ENCODE peak calls at places on chromosomes 1 and 21, in six cellular contexts. B, I, W, T, M and E are unnamed samples.

GRCh38 chr1:155037851-155038441 is 4.3 kb downstream of the DCST1 start:
- DNase-seq in B (no peak), T (no peak), M (no peak), W (no peak), I (no peak), E (no peak)

GRCh38 chr1:23927097-23927496 is 13.9 kb upstream of the CNR2 start:
- DNase-seq in I (no peak), B (no peak), M (no peak), W (no peak), T (no peak), E (no peak)

GRCh38 chr1:183548136-183548535 is 42.1 kb downstream of the NCF2 start:
- DNase-seq in B (peak; percentile 79), W (no peak), T (no peak), M (no peak), I (no peak), E (peak; percentile 49)

GRCh38 chr1:211731456-211732275 is 56.2 kb upstream of the NEK2 start:
- DNase-seq in I (no peak), W (no peak), T (no peak), B (no peak), M (no peak), E (no peak)

GRCh38 chr1:153251562-153251961 is 7.9 kb upstream of the LORICRIN start:
- DNase-seq in M (no peak), W (no peak), T (no peak), B (no peak), I (no peak), E (no peak)

GRCh38 chr1:25425098-25426085 is 4.8 kb upstream of the RHCE start:
- DNase-seq in B (no peak), T (no peak), W (no peak), I (no peak), M (peak; percentile 33), E (no peak)

GRCh38 chr1:2192031-2192995 is 2.3 kb downstream of the FAAP20 start:
- DNase-seq in T (no peak), B (no peak), M (peak; percentile 70), W (peak; percentile 77), I (no peak), E (no peak)

GRCh38 chr1:107683198-107683657 is 281.8 kb downstream of the VAV3 start:
- DNase-seq in B (no peak), T (no peak), I (no peak), M (no peak), W (no peak), E (no peak)

GRCh38 chr1:42734201-42735035 is 5.6 kb downstream of the CLDN19 start:
- DNase-seq in W (no peak), I (no peak), T (no peak), B (no peak), M (no peak), E (no peak)

GRCh38 chr1:37647281-37647680 is 12.6 kb upstream of the RSPO1 start:
- DNase-seq in I (no peak), M (no peak), T (no peak), B (no peak), W (no peak), E (no peak)

GRCh38 chr21:44601596-44602473 is 1.4 kb downstream of the KRTAP10-7 start:
- DNase-seq in W (no peak), T (no peak), I (no peak), B (no peak), M (no peak), E (no peak)

GRCh38 chr1:39110882-39111281 is 84.7 kb downstream of the NDUFS5 start:
- DNase-seq in M (peak; percentile 68), T (no peak), B (no peak), W (peak; percentile 55), I (no peak), E (no peak)

GRCh38 chr21:24729568-24729967 is 877.7 kb downstream of the MRPL39 start:
- DNase-seq in B (no peak), W (peak; percentile 11), I (no peak), M (peak; percentile 69), T (no peak), E (no peak)

GRCh38 chr1:109661391-109661790 is 5.5 kb downstream of the GSTM4 start:
- DNase-seq in W (no peak), M (no peak), T (no peak), B (no peak), I (no peak), E (no peak)

GRCh38 chr1:43386676-43387075 is 2.9 kb downstream of the MED8 start:
- DNase-seq in T (no peak), B (no peak), M (no peak), W (no peak), I (no peak), E (no peak)

GRCh38 chr1:9111957-9112356 is 16.9 kb downstream of the GPR157 start:
- DNase-seq in W (no peak), M (no peak), B (no peak), T (no peak), I (no peak), E (no peak)

GRCh38 chr1:3187415-3188149 is 118.6 kb downstream of the PRDM16 start:
- DNase-seq in W (no peak), I (no peak), B (no peak), M (no peak), T (no peak), E (no peak)

GRCh38 chr1:26344147-26344920 is 9.6 kb downstream of the CRYBG2 start:
- DNase-seq in W (no peak), B (no peak), M (no peak), T (no peak), I (no peak), E (no peak)

GRCh38 chr1:59976194-59977074 is 49.9 kb upstream of the CYP2J2 start:
- DNase-seq in T (peak; percentile 41), B (peak; percentile 27), I (peak; percentile 33), M (peak; percentile 26), W (peak; percentile 71), E (peak; percentile 58)

GRCh38 chr1:153697191-153697872 is 18.8 kb downstream of the NPR1 start:
- DNase-seq in M (no peak), W (peak; percentile 50), I (no peak), B (no peak), T (no peak), E (no peak)

GRCh38 chr1:42927274-42927841 is 31.3 kb downstream of the SLC2A1 start:
- DNase-seq in B (no peak), I (no peak), W (no peak), T (no peak), M (no peak), E (no peak)

GRCh38 chr1:40980453-40981121 is 1.1 kb downstream of the CTPS1 start:
- DNase-seq in T (no peak), W (no peak), M (peak; percentile 50), B (peak; percentile 75), I (peak; percentile 62), E (peak; percentile 45)

GRCh38 chr1:233326995-233327937 is at the start of gene MAP3K21:
- DNase-seq in B (peak; percentile 94), W (peak; percentile 8), I (peak; percentile 75), T (peak; percentile 95), M (no peak), E (no peak)

GRCh38 chr1:178689769-178690168 is 35.3 kb upstream of the RALGPS2 start:
- DNase-seq in W (peak; percentile 39), M (peak; percentile 52), T (no peak), B (no peak), I (no peak), E (peak; percentile 51)

GRCh38 chr1:160638926-160639325 is 7.9 kb downstream of the SLAMF1 start:
- DNase-seq in T (no peak), M (no peak), W (no peak), B (no peak), I (no peak), E (no peak)
- H3K27ac ChIP-seq in T (no peak overlapping the region), M (no peak overlapping the region), W (no peak overlapping the region), B (no peak overlapping the region), I (peak overlapping the region; percentile 75), E (no peak overlapping the region)

GRCh38 chr1:193592325-193592724 is 405.9 kb upstream of the B3GALT2 start:
- DNase-seq in M (no peak), T (no peak), I (no peak), B (no peak), W (no peak), E (no peak)

GRCh38 chr1:193593355-193593874 is 407.0 kb upstream of the B3GALT2 start:
- DNase-seq in I (no peak), M (no peak), B (peak; percentile 8), W (no peak), T (no peak), E (no peak)

GRCh38 chr1:193589597-193590040 is 403.2 kb upstream of the B3GALT2 start:
- DNase-seq in M (peak; percentile 62), W (peak; percentile 90), T (no peak), I (no peak), B (no peak), E (no peak)

GRCh38 chr1:193584840-193585239 is 398.4 kb upstream of the B3GALT2 start:
- DNase-seq in B (no peak), T (no peak), W (no peak), M (no peak), I (no peak), E (no peak)

GRCh38 chr1:193590102-193590501 is 403.7 kb upstream of the B3GALT2 start:
- DNase-seq in M (no peak), W (no peak), I (no peak), T (no peak), B (no peak), E (no peak)
- H3K27ac ChIP-seq in M (no peak overlapping the region), W (no peak overlapping the region), I (no peak overlapping the region), T (no peak overlapping the region), B (no peak overlapping the region), E (no peak overlapping the region)

GRCh38 chr1:113542221-113542701 is 151.9 kb downstream of the MAGI3 start:
- DNase-seq in I (no peak), M (peak; percentile 95), B (no peak), W (peak; percentile 62), T (no peak), E (no peak)

GRCh38 chr1:113540328-113540727 is 150.0 kb downstream of the MAGI3 start:
- DNase-seq in T (no peak), I (no peak), W (no peak), B (no peak), M (no peak), E (no peak)

GRCh38 chr1:113543110-113543509 is 152.8 kb downstream of the MAGI3 start:
- DNase-seq in T (no peak), B (no peak), M (no peak), W (no peak), I (no peak), E (no peak)

GRCh38 chr1:113538225-113538624 is 147.9 kb downstream of the MAGI3 start:
- DNase-seq in M (no peak), B (no peak), T (no peak), I (no peak), W (no peak), E (no peak)

GRCh38 chr1:113541108-113541507 is 150.8 kb downstream of the MAGI3 start:
- DNase-seq in W (no peak), B (no peak), I (no peak), T (no peak), M (no peak), E (no peak)
- H3K27ac ChIP-seq in W (no peak overlapping the region), B (no peak overlapping the region), I (no peak overlapping the region), T (no peak overlapping the region), M (no peak overlapping the region), E (no peak overlapping the region)

GRCh38 chr21:36627242-36627641 is 71.7 kb upstream of the SIM2 start:
- DNase-seq in T (no peak), W (peak; percentile 11), I (no peak), M (peak; percentile 41), B (no peak), E (no peak)
- H3K27ac ChIP-seq in T (no peak overlapping the region), W (no peak overlapping the region), I (no peak overlapping the region), M (no peak overlapping the region), B (no peak overlapping the region), E (no peak overlapping the region)